ENCODE peak calls at places on chromosomes 2 and 18, in seven cellular contexts. D, K, L, V, H, R and M are unnamed samples.

GRCh38 chr2:3102081-3102914 is 275.3 kb downstream of the EIPR1 start:
- DNase-seq in D (no peak), K (no peak), L (no peak), V (no peak), H (no peak), R (no peak), M (no peak)

GRCh38 chr2:209977386-209978239 is 24.8 kb upstream of the RPE start:
- DNase-seq in D (no peak), K (no peak), L (peak; percentile 27), V (peak; percentile 8), H (peak; percentile 30), R (peak; percentile 15), M (peak; percentile 1)

GRCh38 chr2:128501700-128502099 is 183.0 kb upstream of the HS6ST1 start:
- DNase-seq in D (no peak), K (no peak), L (no peak), V (no peak), H (no peak), R (no peak), M (no peak)

GRCh38 chr2:160906878-160907277 is 253.3 kb upstream of the TANK start:
- DNase-seq in D (no peak), K (no peak), L (no peak), V (no peak), H (no peak), R (peak; percentile 8), M (no peak)

GRCh38 chr18:3594760-3595241 is 144.8 kb downstream of the TGIF1 start:
- DNase-seq in D (no peak), K (no peak), L (peak; percentile 45), V (no peak), H (no peak), R (no peak), M (no peak)

GRCh38 chr18:10190564-10190963 is 263.9 kb upstream of the APCDD1 start:
- DNase-seq in D (no peak), K (no peak), L (peak; percentile 34), V (no peak), H (no peak), R (no peak), M (no peak)

GRCh38 chr18:5237083-5237722 is 40.1 kb upstream of the AKAIN1 start:
- DNase-seq in D (peak; percentile 2), K (no peak), L (no peak), V (peak; percentile 74), H (peak; percentile 30), R (no peak), M (peak; percentile 3)

GRCh38 chr18:23503967-23504352 is 649 bp downstream of the RMC1 start:
- DNase-seq in D (no peak), K (no peak), L (no peak), V (no peak), H (no peak), R (no peak), M (no peak)

GRCh38 chr2:216807861-216808272 is 52.0 kb downstream of the TNP1 start:
- DNase-seq in D (no peak), K (no peak), L (peak; percentile 47), V (no peak), H (no peak), R (no peak), M (no peak)

GRCh38 chr2:33083671-33084387 is 137.1 kb downstream of the LTBP1 start:
- DNase-seq in D (no peak), K (no peak), L (no peak), V (no peak), H (no peak), R (no peak), M (no peak)

GRCh38 chr2:239727776-239728600 is 297.2 kb downstream of the NDUFA10 start:
- DNase-seq in D (no peak), K (no peak), L (no peak), V (no peak), H (no peak), R (no peak), M (no peak)